ENCODE peak calls at places on chromosomes 16 and 17, in six cellular contexts. Q, S, A, W, V and D are unnamed samples.

GRCh38 chr17:12536472-12536871 is 129.2 kb upstream of the MYOCD start:
- DNase-seq in Q (no peak), S (no peak), A (no peak), W (no peak), V (no peak), D (no peak)

GRCh38 chr17:61371179-61371578 is 28.5 kb upstream of the TBX2 start:
- DNase-seq in Q (no peak), S (no peak), A (no peak), W (no peak), V (no peak), D (no peak)

GRCh38 chr16:21656795-21657768 is 4.7 kb upstream of the IGSF6 start:
- DNase-seq in Q (no peak), S (peak; percentile 45), A (no peak), W (peak; percentile 27), V (peak; percentile 36), D (peak; percentile 41)

GRCh38 chr16:69823831-69824563 is 61.9 kb downstream of the WWP2 start:
- DNase-seq in Q (peak; percentile 63), S (no peak), A (peak; percentile 69), W (peak; percentile 79), V (peak; percentile 70), D (peak; percentile 79)

GRCh38 chr17:37392024-37392590 is 14.5 kb downstream of the ACACA start:
- DNase-seq in Q (no peak), S (peak; percentile 17), A (no peak), W (no peak), V (no peak), D (no peak)

GRCh38 chr17:32240745-32241144 is 24.9 kb upstream of the RHBDL3 start:
- DNase-seq in Q (peak; percentile 66), S (no peak), A (no peak), W (no peak), V (peak; percentile 40), D (peak; percentile 68)

GRCh38 chr16:11393861-11394592 is 48.8 kb downstream of the RMI2 start:
- DNase-seq in Q (peak; percentile 26), S (no peak), A (no peak), W (no peak), V (no peak), D (no peak)

GRCh38 chr16:47046726-47047602 is 73.5 kb upstream of the DNAJA2 start:
- DNase-seq in Q (no peak), S (no peak), A (no peak), W (no peak), V (no peak), D (no peak)

GRCh38 chr16:88121886-88122580 is 170.8 kb downstream of the BANP start:
- DNase-seq in Q (no peak), S (no peak), A (no peak), W (no peak), V (no peak), D (no peak)

GRCh38 chr16:62225675-62226074 is 189.4 kb upstream of the CDH8 start:
- DNase-seq in Q (peak; percentile 75), S (peak; percentile 35), A (peak; percentile 72), W (peak; percentile 84), V (peak; percentile 93), D (peak; percentile 76)

GRCh38 chr16:78501744-78502143 is 402.3 kb downstream of the WWOX start:
- DNase-seq in Q (no peak), S (no peak), A (no peak), W (no peak), V (no peak), D (no peak)

GRCh38 chr16:78504391-78504945 is 405.0 kb downstream of the WWOX start:
- DNase-seq in Q (no peak), S (peak; percentile 8), A (peak; percentile 32), W (peak; percentile 24), V (peak; percentile 32), D (no peak)

GRCh38 chr16:78499399-78499798 is 399.9 kb downstream of the WWOX start:
- DNase-seq in Q (no peak), S (no peak), A (no peak), W (no peak), V (peak; percentile 28), D (no peak)

GRCh38 chr16:78503501-78504110 is 404.2 kb downstream of the WWOX start:
- DNase-seq in Q (no peak), S (peak; percentile 88), A (peak; percentile 61), W (peak; percentile 54), V (peak; percentile 83), D (peak; percentile 60)

DNA sequence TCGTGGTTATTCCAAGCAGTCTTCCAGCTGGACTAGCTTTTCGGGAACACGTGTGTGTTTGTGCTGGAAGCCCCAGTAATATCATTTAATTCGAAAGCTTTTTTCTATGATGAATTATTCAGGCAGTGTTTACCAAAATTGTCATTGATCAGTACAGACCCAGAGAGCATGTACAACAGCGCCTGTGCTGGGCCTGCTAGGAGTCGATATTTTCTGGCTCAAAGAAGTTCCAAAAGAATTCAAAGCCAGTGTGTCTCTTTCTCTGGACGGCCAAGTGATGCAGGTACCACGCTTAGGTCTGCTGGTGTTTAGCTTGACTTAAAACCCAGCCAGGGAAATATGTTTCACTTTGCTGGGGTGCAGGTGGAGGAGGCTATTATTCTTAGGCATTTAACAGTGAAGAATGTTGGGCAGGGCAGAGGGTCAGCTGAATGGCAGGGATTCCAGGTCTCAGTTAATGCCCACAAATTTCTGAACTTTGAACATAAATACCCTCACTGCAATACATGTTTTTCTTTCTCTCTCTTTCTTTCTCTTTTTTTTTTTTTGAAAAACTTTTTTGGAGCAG is 401.3 kb downstream of the WWOX start:
- DNase-seq in Q (no peak), S (no peak), A (no peak), W (no peak), V (no peak), D (no peak)
- H3K4me1 ChIP-seq in Q (peaks cover 30% of the 10 kb centered on the region), S (peaks cover 9% of the 10 kb centered on the region), A (no peaks in the 10 kb centered on the region), W (no peaks in the 10 kb centered on the region), V (peaks cover 13% of the 10 kb centered on the region), D (no peaks in the 10 kb centered on the region)

DNA sequence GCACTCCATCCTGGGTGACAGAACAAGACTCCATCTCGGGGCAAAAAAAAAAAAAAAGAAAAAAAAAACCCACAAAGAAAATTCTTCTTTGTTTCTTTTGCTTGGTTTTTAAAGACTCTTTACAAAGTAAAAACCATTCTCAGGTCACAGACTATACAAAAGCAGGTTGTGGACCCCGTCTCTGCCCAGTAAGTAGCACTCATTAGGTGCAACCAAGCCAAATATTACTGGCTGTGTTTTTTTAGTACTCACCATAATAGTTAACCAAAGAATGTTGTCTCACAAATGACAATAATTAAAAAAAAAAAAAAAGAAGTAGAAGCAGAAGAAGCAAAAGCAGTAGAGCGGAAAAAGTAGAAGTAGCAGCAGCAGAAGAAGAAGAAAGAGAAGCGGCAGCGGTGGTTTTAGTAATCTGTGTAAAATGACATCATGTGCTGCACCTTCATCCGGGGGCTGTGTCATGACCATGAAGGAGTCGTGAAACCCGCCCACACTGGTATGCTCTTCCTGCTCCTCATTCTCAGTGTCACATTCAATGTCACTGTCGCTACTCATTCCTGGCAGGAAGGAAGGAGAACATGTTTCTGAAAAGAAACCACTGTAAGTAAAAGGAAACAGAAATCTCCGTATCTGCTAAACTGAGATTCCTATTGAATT is 105.4 kb downstream of the TRIM37 start:
- DNase-seq in Q (no peak), S (peak; percentile 34), A (peak; percentile 34), W (peak; percentile 40), V (peak; percentile 85), D (peak; percentile 64)
- TF ChIP-seq POLR2A in Q (no peak), S (no peak), A (no peak), W (no peak), V (no peak), D (no peak)

DNA sequence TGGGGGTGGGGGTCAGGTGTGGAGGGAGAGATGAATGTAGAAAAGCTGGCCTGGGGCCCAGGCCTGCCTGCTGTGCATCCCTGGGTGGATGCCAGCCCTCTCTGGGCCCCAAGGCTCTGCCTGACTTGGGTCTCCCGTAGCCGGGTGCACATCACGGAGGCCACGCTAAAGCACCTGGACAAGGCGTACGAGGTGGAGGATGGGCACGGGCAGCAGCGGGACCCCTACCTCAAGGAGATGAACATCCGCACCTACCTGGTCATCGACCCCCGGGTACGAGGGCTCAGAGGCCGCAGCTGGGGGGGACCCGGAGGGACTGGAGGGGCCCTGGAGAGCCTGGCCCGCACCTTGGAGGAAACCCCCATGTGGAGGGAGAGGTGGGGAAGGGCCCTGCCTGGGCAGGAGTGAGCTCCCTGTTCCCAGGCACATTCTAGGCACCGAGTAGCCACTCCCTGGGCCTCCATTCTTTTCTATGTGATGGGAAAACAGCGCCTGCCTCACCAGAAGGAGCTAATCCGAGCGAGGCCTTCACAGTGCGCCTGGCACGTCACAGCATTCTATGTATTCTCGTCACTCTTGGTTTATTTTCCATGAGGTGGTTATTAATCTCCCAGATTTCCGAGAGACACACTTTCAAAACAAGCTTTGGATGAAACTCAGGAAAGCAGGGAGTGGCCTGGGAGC is 34.7 kb downstream of the ADCY7 start:
- DNase-seq in Q (peak; percentile 46), S (no peak), A (no peak), W (no peak), V (no peak), D (peak; percentile 13)
- H3K27ac ChIP-seq in Q (no peak overlapping the region), S (peak overlapping the region; percentile 67), A (peak overlapping the region; percentile 44), W (no peak overlapping the region), V (no peak overlapping the region), D (no peak overlapping the region)

DNA sequence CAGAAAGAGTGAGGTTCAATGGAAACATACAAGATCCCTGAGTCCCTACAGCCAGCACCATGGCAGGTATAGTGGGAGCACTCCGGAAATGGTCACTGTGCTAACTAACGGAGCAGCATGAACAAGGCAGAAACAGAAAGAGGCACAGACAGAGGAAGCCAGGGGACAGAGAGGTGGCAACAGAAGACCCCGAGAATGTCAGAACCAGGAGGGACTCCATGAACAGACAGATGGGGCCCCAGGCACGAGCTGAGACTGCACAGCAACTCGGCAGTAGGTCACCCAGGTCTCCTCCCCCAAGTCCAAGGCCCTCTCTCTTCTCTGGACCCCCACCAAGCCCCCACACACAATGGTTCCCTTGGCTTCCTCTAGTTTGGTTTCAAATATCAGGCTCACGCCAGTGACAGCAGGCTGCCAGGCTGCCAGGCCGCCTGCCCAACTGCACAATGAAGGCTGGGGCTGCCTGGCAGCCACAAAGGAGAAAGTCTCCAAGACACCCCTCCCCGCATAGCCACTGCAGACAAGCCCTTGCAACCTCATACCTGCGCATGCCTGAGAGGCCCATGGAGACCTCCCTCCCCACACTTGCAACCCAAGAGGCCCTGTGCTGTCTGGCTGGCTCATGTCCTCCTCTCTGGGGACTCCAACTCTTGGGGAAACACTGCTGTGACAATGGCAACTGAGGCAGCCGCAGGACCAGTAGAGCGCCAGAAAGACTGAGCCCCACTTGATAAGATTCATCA is 54.7 kb downstream of the PIMREG start:
- DNase-seq in Q (no peak), S (no peak), A (no peak), W (no peak), V (no peak), D (no peak)
- H3K4me1 ChIP-seq in Q (peaks cover 7% of the 10 kb centered on the region), S (no peaks in the 10 kb centered on the region), A (no peaks in the 10 kb centered on the region), W (no peaks in the 10 kb centered on the region), V (peaks cover 11% of the 10 kb centered on the region), D (no peaks in the 10 kb centered on the region)

GRCh38 chr16:890716-891352 is 80.0 kb downstream of the LMF1 start:
- DNase-seq in Q (peak; percentile 63), S (no peak), A (no peak), W (no peak), V (no peak), D (no peak)

GRCh38 chr16:892536-893255 is 78.1 kb downstream of the LMF1 start:
- DNase-seq in Q (peak; percentile 56), S (no peak), A (no peak), W (no peak), V (no peak), D (no peak)

GRCh38 chr16:892006-892405 is 78.8 kb downstream of the LMF1 start:
- DNase-seq in Q (peak; percentile 55), S (no peak), A (no peak), W (no peak), V (no peak), D (no peak)

GRCh38 chr16:890217-890616 is 80.6 kb downstream of the LMF1 start:
- DNase-seq in Q (peak; percentile 69), S (no peak), A (no peak), W (no peak), V (no peak), D (no peak)

GRCh38 chr16:891353-891740 is 79.4 kb downstream of the LMF1 start:
- DNase-seq in Q (no peak), S (no peak), A (no peak), W (no peak), V (no peak), D (no peak)
- TF ChIP-seq POLR2A in Q (no peak), S (no peak), A (no peak), W (no peak), V (no peak), D (no peak)